ENCODE peak calls at places on chromosomes 3 and 15, in eight cellular contexts. N is CD4-positive, alpha-beta T cell; U is OCI-LY7; D is cardiac muscle cell; B is RWPE1; L is right lobe of liver; K is Calu3; H is endothelial cell. O is an unnamed sample.
A peak's percentile ranks its signal among the peaks of the same experiment; 100 is the strongest.

GRCh38 chr15:94703591-94703990 is 472.2 kb downstream of the MCTP2 start:
- DNase-seq in U (no peak), N (no peak), H (no peak), L (no peak), B (peak; percentile 12), K (no peak), D (no peak), O (no peak)

GRCh38 chr3:139120336-139120971 is 75.8 kb upstream of the PRR23C start:
- DNase-seq in D (peak; percentile 77), N (no peak), U (no peak), B (no peak), K (no peak), L (no peak), H (peak; percentile 20), O (peak; percentile 63)

GRCh38 chr3:112604536-112604935 is 36.4 kb downstream of the CCDC80 start:
- DNase-seq in H (peak; percentile 21), L (no peak), B (no peak), U (no peak), D (no peak), N (no peak), K (no peak), O (peak; percentile 89)

GRCh38 chr15:27932600-27932999 is 166.5 kb downstream of the OCA2 start:
- DNase-seq in K (no peak), N (no peak), H (no peak), D (no peak), L (no peak), B (no peak), U (no peak), O (no peak)

GRCh38 chr3:52887166-52887565 is 10.2 kb downstream of the STIMATE start:
- DNase-seq in K (no peak), N (no peak), H (no peak), U (no peak), B (no peak), L (no peak), D (no peak), O (no peak)

GRCh38 chr15:49675051-49675450 is 54.2 kb downstream of the DTWD1 start:
- DNase-seq in B (peak; percentile 77), U (no peak), D (no peak), K (no peak), N (no peak), L (no peak), H (no peak), O (peak; percentile 84)

GRCh38 chr15:67100808-67101581 is 35.6 kb downstream of the SMAD3 start:
- DNase-seq in B (no peak), L (no peak), D (no peak), H (no peak), N (no peak), K (no peak), U (peak; percentile 82), O (no peak)

GRCh38 chr3:126205717-126206655 is 25.6 kb upstream of the ALDH1L1 start:
- DNase-seq in N (no peak), H (no peak), U (no peak), B (no peak), L (no peak), K (no peak), D (no peak), O (no peak)

GRCh38 chr3:119194237-119195150 is 21.1 kb downstream of the UPK1B start:
- DNase-seq in L (no peak), D (no peak), K (no peak), H (no peak), U (no peak), N (no peak), B (no peak), O (peak; percentile 34)

GRCh38 chr3:74443102-74443501 is 171.4 kb downstream of the CNTN3 start:
- DNase-seq in N (no peak), D (no peak), K (no peak), B (peak; percentile 26), H (no peak), L (no peak), U (no peak), O (no peak)

GRCh38 chr3:32443471-32443870 is 51.8 kb downstream of the CMTM7 start:
- DNase-seq in B (no peak), D (no peak), N (no peak), H (no peak), L (no peak), K (peak; percentile 20), U (no peak), O (peak; percentile 93)

GRCh38 chr3:23834082-23834870 is 28.5 kb downstream of the UBE2E1 start:
- DNase-seq in B (no peak), H (no peak), K (no peak), D (no peak), N (no peak), U (peak; percentile 23), L (no peak), O (no peak)
- TF ChIP-seq CTCF in B (peak; percentile 23), H (no peak), K (no peak), D (no peak), N (no peak), U (peak; percentile 74), L (no peak), O (no peak)

DNA sequence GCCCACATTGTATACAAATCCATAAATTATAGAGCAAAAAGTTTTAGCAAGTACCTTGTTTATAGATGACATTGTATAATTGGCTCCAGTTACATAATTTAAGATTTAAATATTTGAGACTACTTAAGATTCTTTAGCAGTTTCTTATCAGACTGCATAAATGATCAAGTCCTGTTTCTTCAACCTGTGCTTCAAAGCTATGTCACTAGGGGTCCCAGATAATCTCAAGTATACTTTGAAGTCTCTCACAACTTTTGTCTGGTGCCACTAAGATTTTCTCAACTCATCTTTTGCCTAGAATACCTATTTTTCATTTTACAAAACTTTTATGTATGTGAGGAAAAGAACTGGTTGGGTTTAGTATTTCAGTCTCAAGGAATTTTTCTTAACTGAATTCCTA is 205.5 kb downstream of the STAG1 start:
- DNase-seq in K (no peak), D (peak; percentile 8), H (no peak), B (no peak), U (peak; percentile 19), L (no peak), N (no peak), O (peak; percentile 16)
- TF ChIP-seq CTCF in K (peak; percentile 32), D (peak; percentile 7), H (peak; percentile 20), B (no peak), U (peak; percentile 61), L (no peak), N (no peak), O (peak; percentile 21)

GRCh38 chr15:75920079-75920478 is 16.4 kb downstream of the FBXO22 start:
- DNase-seq in H (no peak), D (no peak), K (no peak), N (no peak), L (no peak), U (no peak), B (no peak), O (peak; percentile 54)

GRCh38 chr15:75923756-75924155 is 20.1 kb downstream of the FBXO22 start:
- DNase-seq in H (no peak), N (no peak), L (no peak), B (no peak), U (no peak), D (no peak), K (no peak), O (no peak)

GRCh38 chr15:75924576-75924975 is 20.9 kb downstream of the FBXO22 start:
- DNase-seq in K (no peak), N (no peak), U (no peak), D (no peak), H (no peak), B (peak; percentile 40), L (no peak), O (no peak)

GRCh38 chr15:75925440-75925839 is 21.8 kb downstream of the FBXO22 start:
- DNase-seq in B (no peak), D (no peak), U (peak; percentile 16), K (no peak), L (no peak), H (no peak), N (no peak), O (no peak)

DNA sequence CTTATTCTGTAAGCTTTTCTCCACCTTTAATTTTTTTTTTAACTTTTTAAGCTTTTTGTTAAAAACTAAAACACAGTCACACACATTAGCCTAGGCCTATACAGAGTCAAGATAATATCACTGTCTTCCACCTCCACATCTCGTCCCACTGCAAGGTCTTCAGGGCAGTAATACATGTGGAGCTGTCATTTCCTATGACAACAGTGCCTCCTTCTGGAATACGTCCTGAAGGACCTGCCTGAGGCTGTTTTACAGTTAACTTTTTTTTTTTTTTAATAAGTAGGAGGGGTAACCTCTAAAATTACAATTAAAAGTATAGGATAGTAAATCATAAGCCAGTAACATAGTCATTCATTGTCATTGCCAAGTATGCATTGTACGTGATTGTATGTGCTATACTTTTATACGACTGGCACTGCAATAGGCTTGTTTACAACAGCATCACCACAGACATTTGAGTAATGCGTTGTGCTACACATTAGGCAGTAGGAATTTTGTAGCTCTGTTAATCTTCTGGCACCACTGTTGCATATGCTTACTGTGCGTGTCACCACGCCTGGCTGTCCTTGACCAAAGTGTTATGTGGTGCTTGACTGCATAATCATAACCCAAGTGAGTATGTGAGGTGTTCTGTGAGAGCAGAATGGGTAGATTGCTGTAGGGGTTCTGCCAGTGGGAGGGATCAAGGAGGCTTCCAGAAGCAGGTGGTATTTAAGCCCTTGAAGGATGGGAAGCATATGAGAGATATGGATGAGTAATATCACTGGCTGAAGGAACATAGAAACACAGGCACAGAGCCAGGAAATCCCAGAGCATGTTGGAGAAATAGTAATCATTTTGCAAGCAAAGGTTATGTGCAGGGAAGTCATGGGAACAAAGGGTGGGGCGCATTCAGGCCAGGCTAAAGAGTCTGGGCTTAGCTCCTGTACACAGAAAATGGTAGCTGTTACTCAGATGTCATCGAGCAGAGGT is 18.3 kb downstream of the FBXO22 start:
- DNase-seq in N (no peak), D (peak; percentile 62), K (peak; percentile 22), U (peak; percentile 52), B (peak; percentile 84), H (peak; percentile 51), L (peak; percentile 33), O (peak; percentile 51)
- TF ChIP-seq CTCF in N (peak; percentile 33), D (peak; percentile 49), K (peak; percentile 18), U (peak; percentile 77), B (no peak), H (no peak), L (peak; percentile 49), O (peak; percentile 28)

DNA sequence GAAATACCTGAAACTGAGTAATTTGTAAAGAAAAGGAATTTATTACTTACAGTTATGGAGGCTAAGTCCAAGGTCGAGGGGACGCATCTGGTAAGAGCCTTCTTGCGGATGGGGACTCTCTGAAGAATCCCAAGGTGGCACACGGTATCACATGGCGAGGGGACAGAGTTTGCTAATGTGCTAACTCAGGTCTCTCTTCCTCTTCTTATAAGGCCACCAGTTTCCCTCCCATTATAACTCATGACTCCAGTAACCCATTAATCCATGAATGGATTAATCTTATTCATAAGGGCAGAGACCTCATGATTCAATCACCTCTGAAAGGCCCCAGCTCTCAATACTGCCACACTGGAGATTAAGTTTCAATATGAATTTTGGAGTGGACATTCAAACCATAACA is 15.7 kb downstream of the ZBED2 start:
- DNase-seq in H (no peak), B (no peak), L (no peak), U (no peak), D (no peak), K (no peak), N (no peak), O (no peak)
- TF ChIP-seq CTCF in H (no peak), B (no peak), L (no peak), U (no peak), D (no peak), K (no peak), N (no peak), O (no peak)